ENCODE peak calls at places on chromosomes 12 and 14, in seven cellular contexts. B, M, R, G, N, H and U are unnamed samples.

GRCh38 chr14:99268776-99269510 is 3.1 kb downstream of the BCL11B start:
- DNase-seq in B (no peak), M (no peak), R (no peak), G (no peak), N (no peak), H (no peak), U (no peak)

GRCh38 chr12:101719566-101719965 is 19.7 kb downstream of the SYCP3 start:
- DNase-seq in B (no peak), M (no peak), R (no peak), G (no peak), N (no peak), H (peak), U (no peak)

GRCh38 chr14:104573930-104574329 is 5.6 kb upstream of the C14orf180 start:
- DNase-seq in B (no peak), M (peak), R (no peak), G (no peak), N (no peak), H (no peak), U (no peak)

GRCh38 chr12:46523863-46524770 is 151.5 kb upstream of the SLC38A2 start:
- DNase-seq in B (peak), M (no peak), R (no peak), G (no peak), N (no peak), H (peak), U (no peak)

GRCh38 chr12:131827961-131828534 is at the start of gene MMP17:
- DNase-seq in B (no peak), M (peak), R (peak), G (peak), N (no peak), H (peak), U (no peak)

GRCh38 chr12:112894128-112894527 is 12.6 kb upstream of the OAS1 start:
- DNase-seq in B (no peak), M (no peak), R (no peak), G (no peak), N (no peak), H (no peak), U (no peak)

GRCh38 chr12:80862606-80863005 is 75.1 kb downstream of the LIN7A start:
- DNase-seq in B (no peak), M (no peak), R (no peak), G (no peak), N (no peak), H (peak), U (no peak)

GRCh38 chr14:74583689-74584434 is 28.2 kb downstream of the LTBP2 start:
- DNase-seq in B (peak), M (no peak), R (no peak), G (no peak), N (no peak), H (no peak), U (no peak)

GRCh38 chr12:5442251-5443006 is 10.5 kb downstream of the NTF3 start:
- DNase-seq in B (no peak), M (no peak), R (no peak), G (peak), N (no peak), H (peak), U (no peak)

GRCh38 chr12:1927751-1928351 is 9.4 kb upstream of the CACNA2D4 start:
- DNase-seq in B (no peak), M (peak), R (peak), G (no peak), N (no peak), H (peak), U (no peak)

GRCh38 chr12:112716099-112717093 is 75.2 kb upstream of the RPH3A start:
- DNase-seq in B (no peak), M (no peak), R (no peak), G (peak), N (no peak), H (no peak), U (no peak)

GRCh38 chr14:73725116-73726024 is 11.2 kb upstream of the PNMA1 start:
- DNase-seq in B (no peak), M (no peak), R (no peak), G (no peak), N (no peak), H (peak), U (no peak)

GRCh38 chr12:68121143-68121542 is 38.4 kb downstream of the IFNG start:
- DNase-seq in B (peak), M (no peak), R (no peak), G (no peak), N (no peak), H (no peak), U (no peak)